ENCODE peak calls at places on chromosome 7, in seven cellular contexts. S is Panc1, R is HCT116, D is GM12878, K is HepG2, B is upper lobe of left lung, Y is K562. U is an unnamed sample.

GRCh38 chr7:130216750-130217149 is 9.1 kb downstream of the SSMEM1 start:
- ATAC-seq in B (no peak), D (no peak), S (no peak), R (no peak), K (no peak), Y (peak), U (no peak)

GRCh38 chr7:74059681-74060588 is 23.7 kb upstream of the LIMK1 start:
- ATAC-seq in B (peak), Y (no peak), D (no peak), S (peak), R (peak), K (peak), U (no peak)

GRCh38 chr7:45242698-45243097 is 85.1 kb downstream of the RAMP3 start:
- ATAC-seq in D (no peak), Y (no peak), S (peak), B (no peak), R (peak), K (no peak), U (peak)

GRCh38 chr7:107560898-107561516 is 2.7 kb downstream of the COG5 start:
- ATAC-seq in Y (no peak), K (no peak), D (no peak), B (no peak), R (no peak), S (no peak), U (no peak)

GRCh38 chr7:88106430-88106829 is 113.4 kb downstream of the SRI start:
- ATAC-seq in K (no peak), B (no peak), S (no peak), R (no peak), D (peak), Y (no peak), U (no peak)

GRCh38 chr7:142033154-142033553 is 37.5 kb downstream of the MGAM start:
- ATAC-seq in S (no peak), R (no peak), D (no peak), K (no peak), B (no peak), Y (no peak), U (no peak)

GRCh38 chr7:85595639-85596268 is 408.9 kb upstream of the SEMA3D start:
- ATAC-seq in D (no peak), S (no peak), R (no peak), K (no peak), B (no peak), Y (no peak), U (no peak)

GRCh38 chr7:12635830-12636229 is 51.6 kb upstream of the ARL4A start:
- ATAC-seq in B (no peak), Y (no peak), D (peak), R (no peak), K (no peak), S (peak), U (no peak)

GRCh38 chr7:11625669-11626068 is 206.3 kb downstream of the THSD7A start:
- ATAC-seq in B (no peak), K (no peak), Y (no peak), D (no peak), S (no peak), R (no peak), U (peak)

GRCh38 chr7:110994028-110994967 is 96.6 kb upstream of the LRRN3 start:
- ATAC-seq in S (no peak), K (no peak), B (no peak), R (no peak), Y (peak), D (no peak), U (no peak)

DNA sequence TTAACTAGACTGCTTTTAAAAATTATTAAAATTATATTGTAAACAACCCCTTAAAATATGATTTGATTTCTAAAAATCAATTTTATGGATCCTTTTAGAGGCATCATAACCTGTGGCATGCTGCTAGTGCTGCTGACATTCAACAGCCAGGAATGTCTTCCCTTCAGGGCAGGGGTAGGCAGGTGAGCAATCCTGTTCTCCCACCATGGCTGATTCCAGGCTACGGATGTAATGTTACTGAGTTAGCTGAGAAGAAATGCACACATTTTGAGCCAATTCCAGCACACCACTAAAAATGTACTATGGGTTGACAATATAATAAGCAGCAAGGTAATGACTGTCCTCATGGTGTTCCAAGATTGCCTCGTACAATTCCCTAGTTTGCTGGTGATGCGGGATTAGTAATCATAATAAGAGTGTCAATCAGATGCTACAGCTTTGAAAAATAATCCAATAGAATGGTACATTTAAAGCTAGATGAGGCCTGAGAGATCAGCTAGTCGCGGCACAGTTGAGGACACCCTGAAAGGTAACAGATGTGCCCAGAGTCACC is 108.7 kb upstream of the PRR15 start:
- ATAC-seq in Y (no peak), D (no peak), K (no peak), R (no peak), B (no peak), S (no peak), U (no peak)
- TF ChIP-seq POLR2AphosphoS5 in Y (no peak), D (no peak), K (no peak), R (no peak), B (no peak), S (no peak), U (no peak)

DNA sequence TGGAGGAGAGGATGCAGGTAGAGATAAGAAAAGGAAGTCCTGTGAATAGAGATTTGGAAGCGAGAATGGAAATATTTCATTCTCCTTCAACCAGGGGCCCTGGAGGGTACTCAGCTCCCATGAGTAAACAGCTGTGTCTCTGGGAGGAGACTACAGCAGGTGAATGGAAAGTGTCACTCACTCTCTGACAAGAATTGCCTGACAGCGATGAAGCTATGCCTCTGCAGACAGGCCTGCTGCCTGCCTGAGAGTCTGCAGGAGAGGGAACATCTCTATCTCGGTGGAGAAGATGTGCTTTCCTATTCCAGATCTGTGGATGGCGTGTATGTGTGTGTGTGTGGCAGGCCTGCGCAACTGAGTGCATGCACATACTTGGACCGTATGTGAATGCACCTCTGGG is 4.8 kb upstream of the ADCYAP1R1 start:
- ATAC-seq in K (no peak), Y (no peak), R (no peak), B (no peak), S (no peak), D (no peak), U (no peak)
- TF ChIP-seq POLR2AphosphoS5 in K (no peak), Y (no peak), R (no peak), B (no peak), S (no peak), D (no peak), U (no peak)

DNA sequence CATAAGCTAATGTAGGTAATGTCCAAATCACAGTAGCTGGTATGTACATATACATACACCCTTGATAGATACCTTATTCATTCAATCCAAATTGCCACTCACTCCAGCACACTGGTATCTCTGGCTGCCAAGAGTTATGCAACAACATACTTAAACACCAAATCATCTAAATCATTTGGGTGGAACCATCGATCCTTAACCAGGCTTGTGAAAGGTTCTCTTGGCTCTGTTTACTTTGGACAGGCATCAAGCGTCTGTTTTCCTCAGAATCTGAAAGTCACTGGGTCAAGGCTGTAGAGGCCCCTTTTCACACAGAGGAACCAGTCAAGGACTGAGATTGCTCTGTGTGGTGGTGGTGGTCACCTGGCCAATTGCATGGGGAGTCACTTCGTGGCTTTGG is 24.6 kb downstream of the JAZF1 start:
- ATAC-seq in D (no peak), R (no peak), K (no peak), S (no peak), B (no peak), Y (no peak), U (peak)
- TF ChIP-seq POLR2AphosphoS5 in D (no peak), R (no peak), K (no peak), S (no peak), B (no peak), Y (no peak), U (no peak)

GRCh38 chr7:8973601-8974000 is 540.2 kb downstream of the NXPH1 start:
- ATAC-seq in B (no peak), K (no peak), Y (no peak), D (no peak), R (no peak), S (no peak), U (no peak)
- TF ChIP-seq POLR2AphosphoS5 in B (no peak), K (no peak), Y (no peak), D (no peak), R (no peak), S (no peak), U (no peak)

DNA sequence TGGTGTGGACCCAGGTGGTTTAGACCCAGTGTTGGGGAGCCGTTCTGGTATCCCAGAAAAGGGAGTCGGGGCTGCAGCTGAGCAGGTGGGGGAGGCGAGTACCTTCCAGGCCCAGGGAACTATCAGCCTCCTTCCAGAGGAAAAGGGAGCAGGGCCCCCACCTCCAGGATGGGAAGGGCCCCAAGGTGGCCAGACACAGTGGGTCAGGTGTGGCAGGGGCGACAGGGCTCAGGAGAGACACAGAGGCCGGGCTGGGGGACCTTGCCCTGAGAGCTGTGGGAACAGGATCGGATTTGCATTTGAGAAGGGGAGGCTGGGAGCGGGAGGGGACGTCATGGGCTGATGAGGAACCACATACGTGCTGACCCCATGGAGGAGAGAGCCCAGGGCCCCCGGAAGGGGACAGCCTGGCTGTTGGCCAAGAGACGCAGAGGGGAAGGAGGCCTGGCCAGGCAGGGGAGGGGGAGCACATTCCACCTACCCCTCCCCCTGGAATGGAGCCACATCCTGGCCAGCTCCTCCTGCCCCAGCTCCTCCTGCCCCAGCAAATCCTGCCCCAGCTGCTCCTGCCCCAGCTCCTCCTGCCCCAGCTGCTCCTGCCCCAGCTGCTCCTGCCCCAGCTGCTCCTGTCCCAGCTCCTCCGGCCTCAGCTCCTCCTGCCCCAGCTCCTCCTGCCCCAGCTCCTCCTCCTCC is 9.7 kb upstream of the TTYH3 start:
- ATAC-seq in R (no peak), Y (no peak), S (no peak), B (no peak), K (peak), D (no peak), U (no peak)
- TF ChIP-seq POLR2AphosphoS5 in R (no peak), Y (no peak), S (no peak), B (no peak), K (peak), D (no peak), U (no peak)

U was measured in gastroesophageal sphincter.